ENCODE peak calls at places on chromosome 13, in four cellular contexts. C, B, G and T are unnamed samples. For H3K4me1, the result is how much of the 10 kb centered on the place peaks cover.

GRCh38 chr13:46296920-46297319 is 85.2 kb downstream of the LRRC63 start:
- DNase-seq in B (no peak), G (no peak), C (no peak), T (no peak)

GRCh38 chr13:105193026-105193425 is 1342.4 kb downstream of the EFNB2 start:
- DNase-seq in B (no peak), G (no peak), C (no peak), T (no peak)

GRCh38 chr13:56850852-56851251 is 289.9 kb upstream of the PRR20A start:
- DNase-seq in C (no peak), B (no peak), G (no peak), T (no peak)

GRCh38 chr13:57030671-57031070 is 110.0 kb upstream of the PRR20A start:
- DNase-seq in G (no peak), C (no peak), B (no peak), T (no peak)

GRCh38 chr13:40269086-40269485 is 397.4 kb downstream of the FOXO1 start:
- DNase-seq in B (no peak), C (no peak), G (no peak), T (no peak)

GRCh38 chr13:73335226-73335625 is 276.4 kb downstream of the KLF5 start:
- DNase-seq in B (no peak), C (no peak), G (no peak), T (no peak)

GRCh38 chr13:46641274-46642081 is 88.5 kb downstream of the LRCH1 start:
- DNase-seq in B (no peak), C (no peak), G (no peak), T (no peak)

GRCh38 chr13:61600360-61601033 is 184.8 kb upstream of the PCDH20 start:
- DNase-seq in C (no peak), G (no peak), B (no peak), T (no peak)

GRCh38 chr13:75196112-75196855 is 285.7 kb downstream of the TBC1D4 start:
- DNase-seq in G (no peak), B (no peak), C (no peak), T (no peak)
- H3K4me1 ChIP-seq in G (under half), B (under half), C (under half), T (under half)

DNA sequence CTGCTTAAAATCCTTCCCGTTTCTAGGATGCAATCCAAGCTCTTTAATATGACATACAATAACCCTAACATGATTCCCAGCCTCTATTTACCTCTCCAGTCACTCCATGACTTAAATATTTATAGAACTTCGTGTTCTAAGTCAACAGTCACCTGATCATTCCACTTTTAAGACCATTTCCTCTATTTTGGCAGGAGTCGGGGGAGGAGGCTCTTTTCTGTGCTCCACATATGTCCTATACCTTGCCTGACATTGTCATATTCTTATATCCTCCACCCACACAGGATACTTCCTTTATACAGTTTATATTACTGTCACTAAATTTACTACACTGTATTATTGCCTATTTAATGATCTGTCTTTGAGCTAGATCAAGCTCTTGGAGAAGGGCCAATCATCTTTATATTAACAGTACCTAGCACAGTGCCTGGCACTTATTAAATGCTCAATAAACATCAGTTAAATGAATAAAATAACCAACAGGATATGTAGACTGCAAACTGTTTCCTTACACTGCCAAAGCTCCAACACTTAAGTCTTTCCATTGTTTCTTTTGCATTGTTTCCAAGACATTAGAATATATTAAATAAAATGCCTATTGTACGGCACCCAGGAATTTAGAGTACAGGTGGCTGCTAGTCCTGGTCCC is 2.7 kb downstream of the ARGLU1 start:
- DNase-seq in C (no peak), B (no peak), G (no peak), T (no peak)
- H3K27ac ChIP-seq in C (no peak), B (no peak), G (no peak), T (no peak)

GRCh38 chr13:33232883-33233282 is 52.7 kb downstream of the STARD13 start:
- DNase-seq in G (no peak), B (no peak), C (no peak), T (no peak)
- H3K4me1 ChIP-seq in G (under half), B (under half), C (under half), T (under half)

GRCh38 chr13:41609828-41610227 is 152.5 kb downstream of the RGCC start:
- DNase-seq in C (no peak), B (no peak), G (no peak), T (no peak)
- H3K27ac ChIP-seq in C (no peak), B (no peak), G (no peak), T (no peak)